ENCODE peak calls at places on chromosomes 13 and 19, in eight cellular contexts. One of them, this sample, is unnamed. For H3K9me3 and H3K4me1, the result is how much of the 10 kb centered on the place peaks cover.

GRCh38 chr13:57653229-57653994 is 21.9 kb downstream of the PCDH17 start:
- DNase-seq in BE2C: no peak
- DNase-seq in ascending aorta: no peak
- DNase-seq in tibial artery: no peak
- DNase-seq in H1: no peak
- DNase-seq in aorta: no peak
- DNase-seq in heart right ventricle: no peak
- DNase-seq in colonic mucosa: no peak
- DNase-seq in this sample: no peak

GRCh38 chr19:4370418-4371041 is 27.2 kb downstream of the MPND start:
- DNase-seq in colonic mucosa: no peak
- DNase-seq in tibial artery: peak
- DNase-seq in H1: no peak
- DNase-seq in ascending aorta: no peak
- DNase-seq in aorta: no peak
- DNase-seq in heart right ventricle: no peak
- DNase-seq in BE2C: no peak
- DNase-seq in this sample: no peak

GRCh38 chr13:95896302-95896701 is 156.9 kb downstream of the UGGT2 start:
- DNase-seq in heart right ventricle: no peak
- DNase-seq in aorta: no peak
- DNase-seq in BE2C: no peak
- DNase-seq in H1: no peak
- DNase-seq in tibial artery: no peak
- DNase-seq in ascending aorta: no peak
- DNase-seq in colonic mucosa: no peak
- DNase-seq in this sample: no peak

GRCh38 chr13:42745655-42746054 is 35.7 kb upstream of the FAM216B start:
- DNase-seq in colonic mucosa: no peak
- DNase-seq in tibial artery: no peak
- DNase-seq in aorta: no peak
- DNase-seq in H1: no peak
- DNase-seq in heart right ventricle: no peak
- DNase-seq in BE2C: no peak
- DNase-seq in ascending aorta: no peak
- DNase-seq in this sample: no peak

GRCh38 chr13:49560270-49561063 is 24.9 kb downstream of the RCBTB1 start:
- DNase-seq in H1: no peak
- DNase-seq in BE2C: no peak
- DNase-seq in colonic mucosa: no peak
- DNase-seq in tibial artery: no peak
- DNase-seq in aorta: no peak
- DNase-seq in ascending aorta: no peak
- DNase-seq in heart right ventricle: no peak
- DNase-seq in this sample: no peak

GRCh38 chr13:43784491-43784890 is 2.3 kb downstream of the ENOX1 start:
- DNase-seq in ascending aorta: no peak
- DNase-seq in heart right ventricle: no peak
- DNase-seq in BE2C: no peak
- DNase-seq in H1: no peak
- DNase-seq in aorta: no peak
- DNase-seq in tibial artery: no peak
- DNase-seq in colonic mucosa: no peak
- DNase-seq in this sample: no peak

GRCh38 chr13:48551329-48551728 is 18.4 kb upstream of the RCBTB2 start:
- DNase-seq in aorta: no peak
- DNase-seq in tibial artery: no peak
- DNase-seq in heart right ventricle: no peak
- DNase-seq in ascending aorta: no peak
- DNase-seq in H1: no peak
- DNase-seq in BE2C: no peak
- DNase-seq in colonic mucosa: no peak
- DNase-seq in this sample: no peak

GRCh38 chr19:4969292-4969771 is 419 bp downstream of the KDM4B start:
- DNase-seq in colonic mucosa: no peak
- DNase-seq in tibial artery: no peak
- DNase-seq in ascending aorta: no peak
- DNase-seq in BE2C: no peak
- DNase-seq in H1: no peak
- DNase-seq in aorta: no peak
- DNase-seq in heart right ventricle: no peak
- DNase-seq in this sample: no peak

GRCh38 chr19:35451278-35452096 is 3.4 kb downstream of the FFAR2 start:
- DNase-seq in colonic mucosa: no peak
- DNase-seq in BE2C: no peak
- DNase-seq in aorta: peak
- DNase-seq in tibial artery: no peak
- DNase-seq in ascending aorta: no peak
- DNase-seq in heart right ventricle: no peak
- DNase-seq in H1: no peak
- DNase-seq in this sample: peak

GRCh38 chr13:41497436-41497835 is 40.1 kb downstream of the RGCC start:
- DNase-seq in ascending aorta: no peak
- DNase-seq in tibial artery: no peak
- DNase-seq in H1: no peak
- DNase-seq in aorta: no peak
- DNase-seq in heart right ventricle: no peak
- DNase-seq in BE2C: no peak
- DNase-seq in colonic mucosa: no peak
- DNase-seq in this sample: no peak

GRCh38 chr19:35790981-35791813 is 15.8 kb downstream of the ARHGAP33 start:
- DNase-seq in heart right ventricle: no peak
- DNase-seq in BE2C: no peak
- DNase-seq in colonic mucosa: no peak
- DNase-seq in ascending aorta: no peak
- DNase-seq in aorta: no peak
- DNase-seq in tibial artery: no peak
- DNase-seq in H1: no peak
- DNase-seq in this sample: peak

GRCh38 chr19:16463341-16463990 is 8.3 kb downstream of the EPS15L1 start:
- DNase-seq in colonic mucosa: no peak
- DNase-seq in heart right ventricle: no peak
- DNase-seq in H1: no peak
- DNase-seq in tibial artery: no peak
- DNase-seq in ascending aorta: no peak
- DNase-seq in aorta: no peak
- DNase-seq in BE2C: no peak
- DNase-seq in this sample: no peak

GRCh38 chr19:16462757-16463250 is 9.0 kb downstream of the EPS15L1 start:
- DNase-seq in tibial artery: no peak
- DNase-seq in heart right ventricle: no peak
- DNase-seq in ascending aorta: no peak
- DNase-seq in colonic mucosa: no peak
- DNase-seq in BE2C: no peak
- DNase-seq in aorta: no peak
- DNase-seq in H1: no peak
- DNase-seq in this sample: no peak

GRCh38 chr19:16463991-16464575 is 7.7 kb downstream of the EPS15L1 start:
- DNase-seq in ascending aorta: no peak
- DNase-seq in aorta: no peak
- DNase-seq in colonic mucosa: no peak
- DNase-seq in H1: no peak
- DNase-seq in tibial artery: no peak
- DNase-seq in heart right ventricle: no peak
- DNase-seq in BE2C: no peak
- DNase-seq in this sample: no peak

GRCh38 chr19:16467581-16467980 is 4.2 kb downstream of the EPS15L1 start:
- DNase-seq in BE2C: no peak
- DNase-seq in colonic mucosa: no peak
- DNase-seq in ascending aorta: no peak
- DNase-seq in H1: no peak
- DNase-seq in tibial artery: no peak
- DNase-seq in heart right ventricle: peak
- DNase-seq in aorta: no peak
- DNase-seq in this sample: no peak

GRCh38 chr19:16465239-16465638 is 6.5 kb downstream of the EPS15L1 start:
- DNase-seq in ascending aorta: no peak
- DNase-seq in heart right ventricle: no peak
- DNase-seq in H1: no peak
- DNase-seq in aorta: no peak
- DNase-seq in colonic mucosa: no peak
- DNase-seq in tibial artery: no peak
- DNase-seq in BE2C: no peak
- DNase-seq in this sample: no peak
- H3K9me3 ChIP-seq in ascending aorta: under half
- H3K9me3 ChIP-seq in heart right ventricle: under half
- H3K9me3 ChIP-seq in H1: under half
- H3K9me3 ChIP-seq in aorta: under half
- H3K9me3 ChIP-seq in colonic mucosa: under half
- H3K9me3 ChIP-seq in tibial artery: under half
- H3K9me3 ChIP-seq in BE2C: under half
- H3K9me3 ChIP-seq in this sample: under half

GRCh38 chr19:55041244-55041626 is 3.2 kb upstream of the GP6 start:
- DNase-seq in BE2C: no peak
- DNase-seq in tibial artery: no peak
- DNase-seq in aorta: no peak
- DNase-seq in heart right ventricle: no peak
- DNase-seq in ascending aorta: no peak
- DNase-seq in H1: no peak
- DNase-seq in colonic mucosa: no peak
- DNase-seq in this sample: no peak
- H3K4me1 ChIP-seq in BE2C: under half
- H3K4me1 ChIP-seq in tibial artery: under half
- H3K4me1 ChIP-seq in aorta: under half
- H3K4me1 ChIP-seq in heart right ventricle: under half
- H3K4me1 ChIP-seq in ascending aorta: under half
- H3K4me1 ChIP-seq in H1: under half
- H3K4me1 ChIP-seq in colonic mucosa: under half
- H3K4me1 ChIP-seq in this sample: under half

GRCh38 chr19:16002985-16003384 is 54.2 kb downstream of the OR10H4 start:
- DNase-seq in BE2C: no peak
- DNase-seq in ascending aorta: no peak
- DNase-seq in tibial artery: no peak
- DNase-seq in aorta: peak
- DNase-seq in colonic mucosa: no peak
- DNase-seq in H1: no peak
- DNase-seq in heart right ventricle: no peak
- DNase-seq in this sample: no peak

GRCh38 chr19:16001481-16002312 is 52.9 kb downstream of the OR10H4 start:
- DNase-seq in H1: no peak
- DNase-seq in colonic mucosa: no peak
- DNase-seq in BE2C: no peak
- DNase-seq in tibial artery: no peak
- DNase-seq in ascending aorta: no peak
- DNase-seq in aorta: peak
- DNase-seq in heart right ventricle: no peak
- DNase-seq in this sample: peak

GRCh38 chr19:16005925-16006324 is 57.1 kb downstream of the OR10H4 start:
- DNase-seq in aorta: no peak
- DNase-seq in BE2C: no peak
- DNase-seq in tibial artery: no peak
- DNase-seq in heart right ventricle: no peak
- DNase-seq in H1: no peak
- DNase-seq in colonic mucosa: no peak
- DNase-seq in ascending aorta: no peak
- DNase-seq in this sample: no peak

GRCh38 chr19:16000024-16000687 is 51.3 kb downstream of the OR10H4 start:
- DNase-seq in H1: no peak
- DNase-seq in BE2C: no peak
- DNase-seq in ascending aorta: no peak
- DNase-seq in colonic mucosa: no peak
- DNase-seq in heart right ventricle: no peak
- DNase-seq in aorta: no peak
- DNase-seq in tibial artery: peak
- DNase-seq in this sample: no peak

GRCh38 chr19:16002380-16002779 is 53.6 kb downstream of the OR10H4 start:
- DNase-seq in colonic mucosa: no peak
- DNase-seq in BE2C: no peak
- DNase-seq in aorta: no peak
- DNase-seq in heart right ventricle: no peak
- DNase-seq in ascending aorta: no peak
- DNase-seq in tibial artery: no peak
- DNase-seq in H1: no peak
- DNase-seq in this sample: no peak
- H3K9me3 ChIP-seq in colonic mucosa: under half
- H3K9me3 ChIP-seq in BE2C: under half
- H3K9me3 ChIP-seq in aorta: under half
- H3K9me3 ChIP-seq in heart right ventricle: under half
- H3K9me3 ChIP-seq in ascending aorta: under half
- H3K9me3 ChIP-seq in tibial artery: under half
- H3K9me3 ChIP-seq in H1: half or more
- H3K9me3 ChIP-seq in this sample: under half

GRCh38 chr19:18170714-18171255 is 2.8 kb upstream of the IFI30 start:
- DNase-seq in BE2C: no peak
- DNase-seq in ascending aorta: no peak
- DNase-seq in heart right ventricle: no peak
- DNase-seq in tibial artery: peak
- DNase-seq in H1: no peak
- DNase-seq in colonic mucosa: no peak
- DNase-seq in aorta: no peak
- DNase-seq in this sample: no peak

GRCh38 chr19:18172331-18173053 is 1.1 kb upstream of the IFI30 start:
- DNase-seq in colonic mucosa: no peak
- DNase-seq in ascending aorta: no peak
- DNase-seq in heart right ventricle: no peak
- DNase-seq in tibial artery: no peak
- DNase-seq in H1: no peak
- DNase-seq in aorta: no peak
- DNase-seq in BE2C: no peak
- DNase-seq in this sample: no peak

GRCh38 chr19:18173572-18174294 is at the start of gene IFI30:
- DNase-seq in BE2C: peak
- DNase-seq in aorta: peak
- DNase-seq in H1: no peak
- DNase-seq in tibial artery: peak
- DNase-seq in heart right ventricle: peak
- DNase-seq in colonic mucosa: peak
- DNase-seq in ascending aorta: peak
- DNase-seq in this sample: peak

GRCh38 chr19:18173054-18173571 is 500 bp upstream of the IFI30 start:
- DNase-seq in heart right ventricle: no peak
- DNase-seq in colonic mucosa: no peak
- DNase-seq in aorta: peak
- DNase-seq in ascending aorta: peak
- DNase-seq in tibial artery: peak
- DNase-seq in H1: no peak
- DNase-seq in BE2C: no peak
- DNase-seq in this sample: no peak

DNA sequence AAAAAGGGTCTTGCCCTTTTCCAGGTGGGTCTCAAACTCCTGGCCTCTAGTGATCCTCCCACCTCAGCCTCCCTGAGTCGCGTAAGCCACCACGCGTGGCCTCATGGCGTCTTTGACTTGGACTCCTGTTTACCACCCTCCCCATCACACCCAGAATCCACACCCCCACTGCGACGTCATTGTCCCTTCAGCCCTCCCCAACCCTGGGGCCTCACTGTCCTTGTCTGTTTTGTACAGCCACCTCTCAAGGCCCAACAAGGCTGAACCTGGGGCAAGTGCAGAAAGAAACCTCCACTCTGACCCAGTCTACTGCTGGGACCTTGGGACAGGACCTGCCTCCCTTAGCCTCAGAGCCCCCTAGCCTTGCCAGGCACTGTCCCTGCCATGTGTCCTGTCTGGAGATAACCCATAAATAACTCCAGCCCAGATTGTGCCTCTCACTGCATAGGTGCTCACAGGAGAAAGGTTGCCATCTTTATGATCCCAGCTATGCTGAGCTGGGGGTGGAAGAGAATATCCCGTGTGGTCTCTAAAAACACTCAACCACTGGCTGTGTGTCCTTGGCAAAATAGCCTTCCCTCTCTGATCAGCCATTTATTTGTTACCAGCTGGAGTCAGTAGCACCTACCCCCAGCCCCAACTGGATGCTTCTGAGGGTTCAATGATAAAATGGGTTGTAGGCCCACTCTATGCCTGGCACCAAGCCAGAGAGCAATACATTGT is 1.8 kb upstream of the IFI30 start:
- DNase-seq in tibial artery: no peak
- DNase-seq in H1: no peak
- DNase-seq in heart right ventricle: no peak
- DNase-seq in ascending aorta: no peak
- DNase-seq in BE2C: no peak
- DNase-seq in colonic mucosa: no peak
- DNase-seq in aorta: no peak
- DNase-seq in this sample: no peak
- H3K4me1 ChIP-seq in tibial artery: under half
- H3K4me1 ChIP-seq in H1: under half
- H3K4me1 ChIP-seq in heart right ventricle: under half
- H3K4me1 ChIP-seq in ascending aorta: under half
- H3K4me1 ChIP-seq in BE2C: under half
- H3K4me1 ChIP-seq in colonic mucosa: under half
- H3K4me1 ChIP-seq in aorta: under half
- H3K4me1 ChIP-seq in this sample: under half

This sample was measured in CD4-positive, alpha-beta memory T cell.